ENCODE peak calls at places on chromosomes 12 and 14, in five cellular contexts. One of them, this sample, is unnamed.

GRCh38 chr14:65637780-65638179 is 225.2 kb downstream of the FUT8 start:
- DNase-seq in HCT116: no peak
- DNase-seq in prostate gland: no peak
- DNase-seq in endothelial cell of umbilical vein: no peak
- DNase-seq in Panc1: no peak
- DNase-seq in this sample: no peak

GRCh38 chr14:91396959-91397815 is 20.4 kb downstream of the CCDC88C start:
- DNase-seq in prostate gland: no peak
- DNase-seq in HCT116: no peak
- DNase-seq in endothelial cell of umbilical vein: peak; percentile 17
- DNase-seq in Panc1: no peak
- DNase-seq in this sample: peak; percentile 88

GRCh38 chr14:93004699-93005082 is 81.7 kb downstream of the CHGA start:
- DNase-seq in HCT116: no peak
- DNase-seq in Panc1: no peak
- DNase-seq in endothelial cell of umbilical vein: no peak
- DNase-seq in prostate gland: no peak
- DNase-seq in this sample: no peak

GRCh38 chr12:95857151-95857550 is 1.6 kb upstream of the SNRPF start:
- DNase-seq in endothelial cell of umbilical vein: no peak
- DNase-seq in prostate gland: no peak
- DNase-seq in Panc1: no peak
- DNase-seq in HCT116: no peak
- DNase-seq in this sample: no peak

GRCh38 chr14:67975429-67975828 is 155.8 kb downstream of the RAD51B start:
- DNase-seq in prostate gland: no peak
- DNase-seq in Panc1: no peak
- DNase-seq in endothelial cell of umbilical vein: no peak
- DNase-seq in HCT116: no peak
- DNase-seq in this sample: no peak

GRCh38 chr14:102760485-102761193 is 16.6 kb upstream of the TRAF3 start:
- DNase-seq in Panc1: no peak
- DNase-seq in endothelial cell of umbilical vein: no peak
- DNase-seq in HCT116: no peak
- DNase-seq in prostate gland: no peak
- DNase-seq in this sample: no peak

GRCh38 chr12:132360906-132361777 is 31.8 kb upstream of the GALNT9 start:
- DNase-seq in HCT116: no peak
- DNase-seq in prostate gland: no peak
- DNase-seq in Panc1: no peak
- DNase-seq in endothelial cell of umbilical vein: no peak
- DNase-seq in this sample: no peak

GRCh38 chr12:11947218-11947617 is 123.5 kb upstream of the BCL2L14 start:
- DNase-seq in prostate gland: no peak
- DNase-seq in endothelial cell of umbilical vein: no peak
- DNase-seq in Panc1: no peak
- DNase-seq in HCT116: no peak
- DNase-seq in this sample: no peak

GRCh38 chr14:51095854-51096823 is 1.2 kb upstream of the TRIM9 start:
- DNase-seq in HCT116: no peak
- DNase-seq in endothelial cell of umbilical vein: no peak
- DNase-seq in Panc1: no peak
- DNase-seq in prostate gland: no peak
- DNase-seq in this sample: peak; percentile 18

GRCh38 chr12:109743076-109743910 is 29.7 kb downstream of the FAM222A start:
- DNase-seq in prostate gland: no peak
- DNase-seq in Panc1: no peak
- DNase-seq in HCT116: no peak
- DNase-seq in endothelial cell of umbilical vein: no peak
- DNase-seq in this sample: no peak

GRCh38 chr12:57614178-57614947 is 3.1 kb downstream of the ARHGEF25 start:
- DNase-seq in endothelial cell of umbilical vein: no peak
- DNase-seq in HCT116: peak; percentile 21
- DNase-seq in Panc1: no peak
- DNase-seq in prostate gland: no peak
- DNase-seq in this sample: no peak

GRCh38 chr12:116384629-116385485 is 107.4 kb upstream of the MED13L start:
- DNase-seq in HCT116: no peak
- DNase-seq in Panc1: no peak
- DNase-seq in endothelial cell of umbilical vein: peak; percentile 33
- DNase-seq in prostate gland: no peak
- DNase-seq in this sample: no peak

GRCh38 chr12:75917083-75917482 is 114.5 kb downstream of the PHLDA1 start:
- DNase-seq in HCT116: no peak
- DNase-seq in prostate gland: no peak
- DNase-seq in Panc1: no peak
- DNase-seq in endothelial cell of umbilical vein: no peak
- DNase-seq in this sample: no peak

GRCh38 chr14:71242237-71242748 is 335.0 kb downstream of the PCNX1 start:
- DNase-seq in endothelial cell of umbilical vein: peak; percentile 77
- DNase-seq in prostate gland: no peak
- DNase-seq in HCT116: no peak
- DNase-seq in Panc1: no peak
- DNase-seq in this sample: no peak

GRCh38 chr14:88411039-88411438 is 25.6 kb downstream of the SPATA7 start:
- DNase-seq in HCT116: no peak
- DNase-seq in Panc1: no peak
- DNase-seq in endothelial cell of umbilical vein: no peak
- DNase-seq in prostate gland: no peak
- DNase-seq in this sample: no peak

GRCh38 chr12:63958876-63959275 is 114.4 kb downstream of the SRGAP1 start:
- DNase-seq in endothelial cell of umbilical vein: no peak
- DNase-seq in HCT116: no peak
- DNase-seq in Panc1: no peak
- DNase-seq in prostate gland: no peak
- DNase-seq in this sample: no peak

GRCh38 chr12:115337693-115338543 is 653.9 kb upstream of the TBX3 start:
- DNase-seq in Panc1: no peak
- DNase-seq in endothelial cell of umbilical vein: peak; percentile 8
- DNase-seq in prostate gland: peak; percentile 47
- DNase-seq in HCT116: peak; percentile 39
- DNase-seq in this sample: peak; percentile 17

GRCh38 chr12:99611117-99611516 is 36.4 kb upstream of the GARIN6 start:
- DNase-seq in prostate gland: no peak
- DNase-seq in HCT116: no peak
- DNase-seq in endothelial cell of umbilical vein: no peak
- DNase-seq in Panc1: no peak
- DNase-seq in this sample: no peak

GRCh38 chr12:123363743-123364531 is 710 bp downstream of the SBNO1 start:
- DNase-seq in endothelial cell of umbilical vein: peak; percentile 49
- DNase-seq in prostate gland: no peak
- DNase-seq in HCT116: no peak
- DNase-seq in Panc1: no peak
- DNase-seq in this sample: peak; percentile 21

GRCh38 chr12:123356159-123356670 is 8.4 kb downstream of the SBNO1 start:
- DNase-seq in endothelial cell of umbilical vein: no peak
- DNase-seq in HCT116: no peak
- DNase-seq in prostate gland: no peak
- DNase-seq in Panc1: no peak
- DNase-seq in this sample: no peak

GRCh38 chr12:123363385-123363742 is 1.3 kb downstream of the SBNO1 start:
- DNase-seq in Panc1: no peak
- DNase-seq in HCT116: no peak
- DNase-seq in prostate gland: no peak
- DNase-seq in endothelial cell of umbilical vein: no peak
- DNase-seq in this sample: no peak

GRCh38 chr12:123354600-123354999 is 10.0 kb downstream of the SBNO1 start:
- DNase-seq in prostate gland: no peak
- DNase-seq in HCT116: no peak
- DNase-seq in Panc1: no peak
- DNase-seq in endothelial cell of umbilical vein: no peak
- DNase-seq in this sample: no peak

GRCh38 chr12:123358035-123358434 is 6.6 kb downstream of the SBNO1 start:
- DNase-seq in HCT116: no peak
- DNase-seq in endothelial cell of umbilical vein: no peak
- DNase-seq in prostate gland: no peak
- DNase-seq in Panc1: no peak
- DNase-seq in this sample: no peak
- H3K9me3 ChIP-seq in HCT116: no peaks in the 10 kb centered on the region
- H3K9me3 ChIP-seq in endothelial cell of umbilical vein: no peaks in the 10 kb centered on the region
- H3K9me3 ChIP-seq in prostate gland: no peaks in the 10 kb centered on the region
- H3K9me3 ChIP-seq in Panc1: no peaks in the 10 kb centered on the region
- H3K9me3 ChIP-seq in this sample: no peaks in the 10 kb centered on the region

GRCh38 chr14:53215101-53215500 is 62.0 kb upstream of the DDHD1 start:
- DNase-seq in Panc1: no peak
- DNase-seq in prostate gland: no peak
- DNase-seq in endothelial cell of umbilical vein: no peak
- DNase-seq in HCT116: no peak
- DNase-seq in this sample: no peak

GRCh38 chr14:53218161-53218560 is 65.0 kb upstream of the DDHD1 start:
- DNase-seq in Panc1: no peak
- DNase-seq in prostate gland: no peak
- DNase-seq in HCT116: no peak
- DNase-seq in endothelial cell of umbilical vein: no peak
- DNase-seq in this sample: no peak

GRCh38 chr14:53214384-53214783 is 61.3 kb upstream of the DDHD1 start:
- DNase-seq in endothelial cell of umbilical vein: no peak
- DNase-seq in Panc1: no peak
- DNase-seq in HCT116: no peak
- DNase-seq in prostate gland: no peak
- DNase-seq in this sample: no peak

DNA sequence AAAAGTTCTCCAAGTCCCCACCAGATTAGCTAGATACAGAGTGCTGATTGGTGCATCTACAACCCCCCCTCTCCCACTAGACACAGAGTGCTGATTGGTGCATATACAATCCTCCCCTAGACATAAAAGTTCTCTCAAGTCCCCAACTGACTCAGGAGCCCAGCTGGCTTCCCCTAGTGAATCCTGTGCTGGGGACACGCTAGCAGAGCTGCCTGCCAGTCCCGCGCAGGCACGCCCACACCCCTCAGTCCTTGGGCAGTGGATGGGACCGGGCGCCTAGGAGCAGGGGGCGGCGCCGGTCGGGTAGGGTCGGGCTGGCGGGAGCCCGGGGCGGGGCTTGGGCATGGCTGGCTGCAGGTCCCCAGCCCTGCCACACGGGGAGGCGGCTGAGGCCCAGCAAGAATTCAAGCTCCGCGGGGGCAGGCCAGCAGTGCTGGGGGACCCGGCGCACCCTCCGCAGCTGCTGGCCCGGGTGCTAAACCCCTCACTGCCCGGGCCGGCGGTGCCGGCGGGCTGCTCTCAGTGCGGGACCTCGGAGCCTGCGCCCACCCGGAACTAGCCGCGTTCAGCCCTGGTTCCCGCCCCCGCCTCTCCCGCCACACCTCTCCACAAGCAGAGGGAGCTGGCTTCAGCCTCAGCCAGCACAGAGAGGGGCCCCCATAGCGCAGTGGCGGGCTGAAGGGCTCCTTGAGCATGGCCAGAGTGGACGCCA is 64.3 kb upstream of the DDHD1 start:
- DNase-seq in prostate gland: peak; percentile 34
- DNase-seq in Panc1: no peak
- DNase-seq in endothelial cell of umbilical vein: peak; percentile 79
- DNase-seq in HCT116: peak; percentile 59
- DNase-seq in this sample: peak; percentile 77
- TF ChIP-seq POLR2AphosphoS5 in prostate gland: no peak
- TF ChIP-seq POLR2AphosphoS5 in Panc1: no peak
- TF ChIP-seq POLR2AphosphoS5 in endothelial cell of umbilical vein: no peak
- TF ChIP-seq POLR2AphosphoS5 in HCT116: peak; percentile 52
- TF ChIP-seq POLR2AphosphoS5 in this sample: no peak

DNA sequence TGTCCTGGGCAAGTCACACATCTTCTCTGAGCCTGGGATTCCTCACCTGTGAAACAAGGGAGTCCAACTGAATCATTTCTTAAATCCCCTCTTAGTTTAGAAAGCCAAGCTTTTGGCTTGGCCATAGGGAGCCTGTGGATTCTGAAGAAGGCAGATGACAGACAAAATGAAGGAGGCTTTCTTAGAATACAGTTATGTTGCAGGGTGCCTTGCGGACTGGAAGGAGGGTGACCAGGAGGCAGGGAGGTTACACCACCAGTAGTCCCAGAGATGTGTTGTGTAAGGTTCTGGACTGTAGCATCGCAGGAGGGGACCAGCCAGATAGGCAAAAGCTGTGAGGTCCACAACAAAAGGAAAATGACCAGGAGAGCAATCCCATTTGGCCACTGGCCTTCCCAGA is 8.2 kb upstream of the ACVR1B start:
- DNase-seq in prostate gland: no peak
- DNase-seq in endothelial cell of umbilical vein: no peak
- DNase-seq in Panc1: no peak
- DNase-seq in HCT116: no peak
- DNase-seq in this sample: no peak
- H3K4me1 ChIP-seq in prostate gland: no peaks in the 10 kb centered on the region
- H3K4me1 ChIP-seq in endothelial cell of umbilical vein: no peaks in the 10 kb centered on the region
- H3K4me1 ChIP-seq in Panc1: no peaks in the 10 kb centered on the region
- H3K4me1 ChIP-seq in HCT116: no peaks in the 10 kb centered on the region
- H3K4me1 ChIP-seq in this sample: no peaks in the 10 kb centered on the region

GRCh38 chr14:94380225-94381148 is 7.9 kb downstream of the SERPINA1 start:
- DNase-seq in Panc1: no peak
- DNase-seq in prostate gland: no peak
- DNase-seq in endothelial cell of umbilical vein: no peak
- DNase-seq in HCT116: no peak
- DNase-seq in this sample: no peak

GRCh38 chr14:94378527-94379290 is 9.7 kb downstream of the SERPINA1 start:
- DNase-seq in prostate gland: no peak
- DNase-seq in endothelial cell of umbilical vein: no peak
- DNase-seq in Panc1: no peak
- DNase-seq in HCT116: no peak
- DNase-seq in this sample: no peak

GRCh38 chr14:94381149-94382030 is 7.0 kb downstream of the SERPINA1 start:
- DNase-seq in Panc1: no peak
- DNase-seq in HCT116: no peak
- DNase-seq in endothelial cell of umbilical vein: no peak
- DNase-seq in prostate gland: no peak
- DNase-seq in this sample: no peak

GRCh38 chr14:94377866-94378470 is 10.4 kb downstream of the SERPINA1 start:
- DNase-seq in Panc1: no peak
- DNase-seq in HCT116: no peak
- DNase-seq in prostate gland: no peak
- DNase-seq in endothelial cell of umbilical vein: no peak
- DNase-seq in this sample: no peak

DNA sequence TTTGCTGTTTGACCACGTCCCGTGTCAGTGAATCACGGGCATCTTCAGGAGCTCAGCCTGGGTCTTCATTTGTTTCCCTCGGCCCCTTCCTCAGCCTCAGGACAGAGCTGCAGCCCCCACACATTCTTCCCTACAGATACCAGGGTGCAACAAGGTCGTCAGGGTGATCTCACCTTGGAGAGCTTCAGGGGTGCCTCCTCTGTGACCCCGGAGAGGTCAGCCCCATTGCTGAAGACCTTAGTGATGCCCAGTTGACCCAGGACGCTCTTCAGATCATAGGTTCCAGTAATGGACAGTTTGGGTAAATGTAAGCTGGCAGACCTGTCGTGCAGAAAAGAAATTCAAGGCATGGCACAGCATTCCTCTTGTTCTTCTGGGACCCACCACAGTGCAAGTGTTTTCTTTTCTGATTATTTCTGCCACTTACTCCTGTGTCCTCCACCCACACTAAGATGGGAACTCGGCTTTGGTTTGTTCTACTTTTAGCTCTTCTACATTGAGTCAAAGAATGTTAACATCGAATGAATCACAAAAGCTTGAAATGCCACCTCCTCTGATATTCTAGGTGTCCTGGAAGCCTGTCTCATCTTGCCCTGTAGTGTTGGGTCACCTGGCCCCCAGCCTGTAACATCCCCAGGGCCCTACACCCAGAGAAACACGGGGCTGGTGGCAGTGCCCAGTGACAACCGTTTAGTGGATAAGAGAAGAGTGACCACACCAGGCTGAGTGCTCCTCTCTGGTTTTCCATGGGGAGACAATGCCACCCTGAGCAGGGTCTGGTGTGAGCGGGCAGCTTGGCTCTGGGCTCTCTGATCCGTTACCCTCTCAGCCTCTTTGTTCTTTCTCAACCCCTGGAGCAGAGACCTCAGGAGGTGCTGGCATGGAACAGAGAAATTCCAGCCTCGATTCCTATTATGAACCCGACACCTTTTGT is 8.8 kb downstream of the SERPINA1 start:
- DNase-seq in endothelial cell of umbilical vein: no peak
- DNase-seq in prostate gland: no peak
- DNase-seq in Panc1: no peak
- DNase-seq in HCT116: no peak
- DNase-seq in this sample: no peak
- H3K9me3 ChIP-seq in endothelial cell of umbilical vein: no peaks in the 10 kb centered on the region
- H3K9me3 ChIP-seq in prostate gland: no peaks in the 10 kb centered on the region
- H3K9me3 ChIP-seq in Panc1: no peaks in the 10 kb centered on the region
- H3K9me3 ChIP-seq in HCT116: no peaks in the 10 kb centered on the region
- H3K9me3 ChIP-seq in this sample: no peaks in the 10 kb centered on the region

This sample was measured in transverse colon.